ENCODE peak calls at places on chromosomes 7 and 10, in six cellular contexts. S is upper lobe of right lung, E is BJ, H is left lung, T is Peyer's patch, X is PC-9. W is an unnamed sample.

GRCh38 chr10:26733750-26734568 is 36.5 kb downstream of the PDSS1 start:
- DNase-seq in S (no peak), T (no peak), E (no peak), X (no peak), H (no peak), W (no peak)

GRCh38 chr10:33321516-33321915 is 13.0 kb downstream of the NRP1 start:
- DNase-seq in E (no peak), X (no peak), H (no peak), T (no peak), S (no peak), W (no peak)

GRCh38 chr7:22488643-22489462 is 11.1 kb downstream of the STEAP1B start:
- DNase-seq in E (no peak), T (peak), S (no peak), X (peak), H (no peak), W (peak)

GRCh38 chr7:121329460-121330052 is 756 bp downstream of the WNT16 start:
- DNase-seq in X (no peak), S (peak), H (peak), E (no peak), T (peak), W (no peak)

GRCh38 chr10:106765355-106765754 is 399.2 kb downstream of the SORCS1 start:
- DNase-seq in T (no peak), H (no peak), E (no peak), S (no peak), X (no peak), W (no peak)

GRCh38 chr7:55533729-55534080 is 38.6 kb downstream of the VOPP1 start:
- DNase-seq in X (no peak), T (no peak), S (no peak), E (no peak), H (no peak), W (no peak)

GRCh38 chr10:70914316-70914864 is 26.0 kb upstream of the PCBD1 start:
- DNase-seq in E (no peak), T (no peak), H (peak), S (no peak), X (no peak), W (no peak)

GRCh38 chr7:106285801-106286492 is 1.2 kb upstream of the NAMPT start:
- DNase-seq in H (no peak), E (no peak), S (no peak), T (no peak), X (no peak), W (no peak)

GRCh38 chr7:150992833-150993302 is 2.1 kb downstream of the NOS3 start:
- DNase-seq in H (no peak), E (no peak), X (no peak), S (no peak), T (no peak), W (no peak)

GRCh38 chr10:131899695-131900349 is 986 bp upstream of the PPP2R2D start:
- DNase-seq in H (no peak), S (peak), X (no peak), T (no peak), E (no peak), W (no peak)

GRCh38 chr10:33612116-33612515 is 277.6 kb upstream of the NRP1 start:
- DNase-seq in S (no peak), E (no peak), T (no peak), H (no peak), X (no peak), W (no peak)

GRCh38 chr10:105727131-105727530 is 1086.0 kb downstream of the SORCS3 start:
- DNase-seq in X (no peak), T (no peak), H (no peak), E (no peak), S (no peak), W (no peak)

GRCh38 chr7:93092757-93093370 is 24.9 kb downstream of the SAMD9 start:
- DNase-seq in X (no peak), T (no peak), H (no peak), E (no peak), S (no peak), W (no peak)
- TF ChIP-seq CTCF in X (peak), T (peak), H (peak), E (peak), S (peak), W (peak)

DNA sequence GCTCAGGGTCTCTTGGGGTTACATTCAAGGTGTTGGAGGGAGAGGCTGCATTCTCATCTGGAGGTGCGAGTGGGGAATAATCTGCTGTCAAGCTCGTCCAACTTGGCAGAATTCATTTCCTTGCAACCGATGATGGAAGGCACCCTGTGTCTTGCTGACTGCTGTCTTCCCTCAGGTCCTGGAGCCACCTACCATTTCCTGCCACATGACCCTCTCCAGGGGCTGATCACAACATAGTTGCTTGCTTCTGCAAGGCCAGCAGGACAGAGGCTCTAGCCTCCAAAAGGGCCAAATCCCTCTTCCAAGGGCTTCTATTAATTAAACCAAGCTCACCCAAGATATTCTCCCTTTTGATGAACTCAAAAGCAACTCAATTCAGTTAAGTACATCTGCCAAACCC is 14.2 kb upstream of the BRI3 start:
- DNase-seq in T (no peak), X (no peak), E (no peak), H (no peak), S (no peak), W (no peak)
- H3K4me3 ChIP-seq in T (no peak), X (no peak), E (no peak), H (no peak), S (no peak), W (no peak)

GRCh38 chr7:7182156-7183060 is at the start of gene C1GALT1:
- DNase-seq in X (peak), H (peak), T (peak), E (peak), S (peak), W (peak)
- TF ChIP-seq CTCF in X (peak), H (no peak), T (peak), E (peak), S (peak), W (peak)

GRCh38 chr7:47379629-47380324 is 202.1 kb downstream of the TNS3 start:
- DNase-seq in X (no peak), H (peak), S (peak), E (no peak), T (no peak), W (no peak)
- H3K4me3 ChIP-seq in X (no peak), H (no peak), S (peak), E (no peak), T (peak), W (no peak)

DNA sequence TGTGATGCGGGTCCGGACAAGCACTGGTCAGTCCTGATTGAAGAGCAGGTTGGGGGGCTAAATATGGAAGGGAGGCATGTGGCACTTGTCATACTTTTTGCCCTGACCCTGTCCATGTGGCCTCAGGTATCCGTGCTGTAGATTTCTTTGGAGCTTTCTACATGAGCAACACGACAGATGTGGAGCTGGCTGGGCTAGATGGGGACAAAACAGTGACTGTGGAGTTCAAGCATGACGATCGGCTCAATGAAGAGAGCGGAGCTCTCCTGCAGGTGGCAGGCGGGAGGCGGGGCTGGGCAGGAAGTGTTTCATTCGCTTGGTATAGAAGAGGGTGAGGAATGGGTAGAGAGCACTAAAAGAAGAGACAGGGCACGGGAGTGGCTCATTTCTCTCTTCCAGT is 13.0 kb upstream of the CHCHD1 start:
- DNase-seq in S (no peak), X (no peak), E (no peak), H (no peak), T (peak), W (no peak)
- TF ChIP-seq CTCF in S (no peak), X (no peak), E (no peak), H (no peak), T (peak), W (peak)

W was measured in kidney epithelial cell.